ENCODE peak calls at places on chromosomes 1 and 21, in eight cellular contexts. V, J, A, Q, E, M, Y and D are unnamed samples.

GRCh38 chr1:69776555-69776954 is 208.8 kb downstream of the LRRC7 start:
- DNase-seq in Q (no peak), J (no peak), V (no peak), E (no peak), M (no peak), Y (no peak), A (no peak), D (no peak)

GRCh38 chr1:164475834-164476233 is 83.2 kb upstream of the PBX1 start:
- DNase-seq in V (no peak), A (no peak), J (no peak), E (no peak), Q (no peak), M (no peak), Y (no peak), D (no peak)

GRCh38 chr1:152347116-152347728 is 12.6 kb downstream of the FLG2 start:
- DNase-seq in Q (peak), A (peak), Y (no peak), J (peak), V (peak), M (peak), E (peak), D (peak)

GRCh38 chr21:33196956-33197374 is 32.8 kb upstream of the IFNAR2 start:
- DNase-seq in V (peak), A (peak), J (peak), Y (peak), M (peak), Q (peak), E (peak), D (peak)

GRCh38 chr1:36224537-36225297 is 474 bp downstream of the THRAP3 start:
- DNase-seq in Q (peak), V (peak), M (peak), A (peak), J (peak), E (no peak), Y (peak), D (peak)

GRCh38 chr1:184270556-184270955 is 116.3 kb upstream of the C1orf21 start:
- DNase-seq in Q (peak), J (no peak), M (peak), E (no peak), V (peak), Y (no peak), A (no peak), D (no peak)

GRCh38 chr1:85259866-85260345 is 444 bp upstream of the C1orf52 start:
- DNase-seq in Y (no peak), Q (peak), V (no peak), A (peak), J (no peak), M (peak), E (no peak), D (no peak)

GRCh38 chr1:92910081-92910480 is 51.2 kb downstream of the DIPK1A start:
- DNase-seq in Y (no peak), V (no peak), J (no peak), A (no peak), Q (no peak), M (peak), E (no peak), D (peak)

GRCh38 chr1:220529530-220529920 is 1.6 kb downstream of the MARK1 start:
- DNase-seq in E (no peak), Q (no peak), A (no peak), V (no peak), M (no peak), J (no peak), Y (no peak), D (no peak)

GRCh38 chr1:201254625-201255469 is 28.5 kb upstream of the PKP1 start:
- DNase-seq in Q (no peak), A (peak), M (peak), V (peak), Y (peak), E (peak), J (peak), D (peak)

GRCh38 chr1:37477198-37477931 is 3.0 kb downstream of the ZC3H12A start:
- DNase-seq in Q (peak), V (peak), E (peak), M (peak), A (no peak), J (peak), Y (no peak), D (peak)

GRCh38 chr1:3061981-3062615 is 6.9 kb upstream of the PRDM16 start:
- DNase-seq in Y (no peak), Q (no peak), E (no peak), V (no peak), J (no peak), M (peak), A (no peak), D (peak)

GRCh38 chr1:154776339-154776605 is 93.8 kb downstream of the KCNN3 start:
- DNase-seq in Y (no peak), Q (no peak), M (no peak), V (no peak), E (no peak), A (no peak), J (no peak), D (no peak)

GRCh38 chr21:36852864-36853263 is 113.6 kb downstream of the HLCS start:
- DNase-seq in M (no peak), J (no peak), E (no peak), A (no peak), Q (no peak), V (no peak), Y (no peak), D (no peak)

GRCh38 chr1:246798606-246799496 is 74.6 kb downstream of the SCCPDH start:
- DNase-seq in A (no peak), Q (no peak), Y (no peak), V (no peak), J (no peak), E (no peak), M (no peak), D (no peak)

GRCh38 chr21:42724226-42724920 is 71.0 kb downstream of the PDE9A start:
- DNase-seq in J (peak), Q (peak), V (no peak), E (no peak), A (peak), M (peak), Y (no peak), D (peak)

GRCh38 chr1:222095606-222096475 is 354.0 kb upstream of the DUSP10 start:
- DNase-seq in Q (no peak), J (peak), E (peak), V (peak), A (no peak), Y (peak), M (no peak), D (peak)

GRCh38 chr1:205569411-205570172 is 62.2 kb downstream of the ELK4 start:
- DNase-seq in A (no peak), M (no peak), V (peak), Y (no peak), E (no peak), Q (no peak), J (no peak), D (peak)

GRCh38 chr1:44609412-44609767 is 64.9 kb downstream of the TMEM53 start:
- DNase-seq in M (peak), J (peak), A (peak), Y (peak), Q (peak), E (peak), V (peak), D (peak)

GRCh38 chr21:28235169-28235892 is 757.3 kb downstream of the LTN1 start:
- DNase-seq in Y (no peak), A (no peak), M (no peak), E (no peak), J (peak), V (peak), Q (no peak), D (no peak)

GRCh38 chr1:176628775-176629174 is 165.8 kb downstream of the PAPPA2 start:
- DNase-seq in Y (no peak), A (no peak), E (no peak), J (no peak), Q (no peak), V (no peak), M (no peak), D (no peak)

GRCh38 chr1:24292887-24293286 is 26.3 kb upstream of the GRHL3 start:
- DNase-seq in Y (no peak), Q (no peak), J (no peak), A (no peak), E (no peak), M (no peak), V (no peak), D (no peak)

GRCh38 chr21:25496825-25497482 is 110.3 kb downstream of the MRPL39 start:
- DNase-seq in V (no peak), A (peak), M (peak), J (no peak), Y (no peak), Q (peak), E (no peak), D (no peak)

GRCh38 chr1:109116286-109116685 is 2.4 kb downstream of the ELAPOR1 start:
- DNase-seq in M (no peak), J (no peak), A (no peak), E (no peak), V (no peak), Y (no peak), Q (no peak), D (no peak)

GRCh38 chr1:29469457-29469856 is 233.1 kb downstream of the PTPRU start:
- DNase-seq in Y (no peak), A (no peak), E (no peak), M (peak), Q (no peak), V (no peak), J (no peak), D (no peak)

GRCh38 chr1:164591858-164592257 is 32.9 kb downstream of the PBX1 start:
- DNase-seq in J (no peak), A (no peak), M (peak), V (peak), E (no peak), Q (peak), Y (no peak), D (peak)

GRCh38 chr1:151716771-151717631 is at the start of gene CELF3:
- DNase-seq in A (peak), Q (no peak), M (peak), E (no peak), V (peak), J (no peak), Y (peak), D (no peak)

GRCh38 chr21:35559128-35559831 is 501.0 kb downstream of the SETD4 start:
- DNase-seq in V (no peak), E (no peak), J (no peak), Y (no peak), A (peak), Q (peak), M (peak), D (no peak)

GRCh38 chr1:182784556-182785171 is 4.9 kb upstream of the NPL start:
- DNase-seq in M (peak), V (peak), Y (peak), A (peak), Q (peak), J (peak), E (peak), D (peak)

GRCh38 chr1:65581120-65581519 is 160.7 kb downstream of the LEPR start:
- DNase-seq in Q (no peak), M (peak), J (peak), A (peak), E (no peak), V (peak), Y (no peak), D (peak)

GRCh38 chr1:64082459-64082858 is 121.0 kb upstream of the UBE2U start:
- DNase-seq in E (no peak), Y (no peak), M (peak), Q (peak), J (no peak), A (peak), V (no peak), D (no peak)

DNA sequence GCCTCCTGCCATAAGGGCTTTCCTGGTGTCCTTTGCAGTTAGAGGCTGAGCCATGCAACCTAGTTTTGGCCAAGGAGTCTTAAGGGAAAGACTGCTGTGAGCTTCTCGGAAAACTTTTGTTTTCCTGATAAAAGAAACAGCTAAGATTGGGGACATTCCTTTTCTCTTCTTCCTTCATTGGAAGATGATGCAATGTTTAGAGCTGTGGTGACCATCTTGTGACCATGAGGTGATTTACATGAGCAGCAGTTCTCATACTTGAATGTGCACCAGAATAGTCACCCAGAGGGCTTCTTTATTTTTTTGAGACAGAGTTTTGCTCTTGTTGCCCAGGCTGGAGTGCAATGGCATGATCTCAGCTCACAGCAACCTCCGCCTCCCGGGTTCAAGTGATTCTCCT is 20.4 kb upstream of the SMAP2 start:
- DNase-seq in M (no peak), E (no peak), J (no peak), V (no peak), Q (no peak), Y (no peak), A (no peak), D (no peak)
- H2AFZ ChIP-seq in M (no peak), E (peak), J (no peak), V (peak), Q (no peak), Y (no peak), A (no peak), D (no peak)

GRCh38 chr1:193120604-193121166 is 1.1 kb upstream of the CDC73 start:
- DNase-seq in M (no peak), Y (no peak), Q (no peak), E (no peak), A (no peak), V (no peak), J (no peak), D (no peak)
- H3K4me3 ChIP-seq in M (peak), Y (peak), Q (peak), E (peak), A (peak), V (peak), J (no peak), D (peak)

DNA sequence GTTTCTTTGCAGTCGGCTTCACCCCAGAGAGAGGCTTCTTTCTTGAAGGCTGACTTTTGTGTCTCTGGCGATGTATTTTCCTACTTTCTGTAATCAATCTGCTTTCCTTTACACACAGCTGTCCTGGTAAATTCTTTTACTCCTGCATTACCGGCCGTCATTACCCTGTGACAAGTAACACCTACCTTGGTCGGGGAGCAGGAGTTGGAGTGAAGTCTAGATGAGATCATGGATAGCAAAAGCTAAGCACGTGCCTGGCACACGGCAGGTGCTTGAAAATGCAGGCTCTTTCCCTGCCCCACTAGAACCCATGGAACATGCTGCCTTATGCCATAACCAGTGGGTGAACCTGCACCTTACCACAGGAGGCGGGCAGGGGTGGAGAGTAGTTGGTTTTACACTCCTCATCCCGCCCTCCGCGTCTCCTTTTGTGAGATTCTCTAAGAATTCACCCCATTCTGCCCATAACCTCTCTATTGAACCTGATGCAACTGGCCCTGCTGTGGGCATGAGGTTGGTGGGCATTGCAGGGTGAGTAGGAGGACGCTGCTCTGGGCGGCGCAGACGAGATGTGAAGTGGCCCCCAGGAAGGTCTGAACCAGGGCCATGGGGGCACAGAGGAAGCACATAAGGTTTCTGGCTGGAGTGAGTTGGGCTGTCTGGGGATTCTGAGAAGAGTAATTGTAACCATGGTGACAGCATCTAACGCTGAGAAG is 8.7 kb downstream of the PADI1 start:
- DNase-seq in E (no peak), Q (no peak), A (no peak), Y (no peak), V (no peak), M (peak), J (no peak), D (no peak)
- H2AFZ ChIP-seq in E (no peak), Q (peak), A (no peak), Y (peak), V (peak), M (no peak), J (no peak), D (no peak)

GRCh38 chr21:41641821-41642368 is 125.0 kb downstream of the RIPK4 start:
- DNase-seq in A (peak), E (no peak), V (no peak), Y (no peak), Q (peak), J (peak), M (peak), D (peak)
- H3K4me3 ChIP-seq in A (no peak), E (no peak), V (no peak), Y (no peak), Q (no peak), J (no peak), M (peak), D (peak)

GRCh38 chr1:68485431-68486022 is 11.4 kb downstream of the DEPDC1 start:
- DNase-seq in E (no peak), A (no peak), V (no peak), Y (no peak), Q (no peak), M (peak), J (no peak), D (no peak)
- H2AFZ ChIP-seq in E (no peak), A (no peak), V (no peak), Y (no peak), Q (no peak), M (peak), J (no peak), D (no peak)

GRCh38 chr1:192544983-192545393 is 30.6 kb upstream of the RGS1 start:
- DNase-seq in V (peak), Q (peak), J (peak), Y (no peak), M (peak), A (peak), E (no peak), D (peak)

GRCh38 chr1:192543445-192543844 is 32.1 kb upstream of the RGS1 start:
- DNase-seq in M (no peak), Y (no peak), A (no peak), Q (no peak), V (no peak), J (no peak), E (no peak), D (no peak)

GRCh38 chr1:192535916-192536662 is 39.5 kb upstream of the RGS1 start:
- DNase-seq in A (no peak), Q (no peak), Y (no peak), M (no peak), J (no peak), E (no peak), V (no peak), D (no peak)

GRCh38 chr1:192538407-192539311 is 36.9 kb upstream of the RGS1 start:
- DNase-seq in V (no peak), M (peak), A (peak), E (peak), Q (peak), Y (no peak), J (peak), D (no peak)

DNA sequence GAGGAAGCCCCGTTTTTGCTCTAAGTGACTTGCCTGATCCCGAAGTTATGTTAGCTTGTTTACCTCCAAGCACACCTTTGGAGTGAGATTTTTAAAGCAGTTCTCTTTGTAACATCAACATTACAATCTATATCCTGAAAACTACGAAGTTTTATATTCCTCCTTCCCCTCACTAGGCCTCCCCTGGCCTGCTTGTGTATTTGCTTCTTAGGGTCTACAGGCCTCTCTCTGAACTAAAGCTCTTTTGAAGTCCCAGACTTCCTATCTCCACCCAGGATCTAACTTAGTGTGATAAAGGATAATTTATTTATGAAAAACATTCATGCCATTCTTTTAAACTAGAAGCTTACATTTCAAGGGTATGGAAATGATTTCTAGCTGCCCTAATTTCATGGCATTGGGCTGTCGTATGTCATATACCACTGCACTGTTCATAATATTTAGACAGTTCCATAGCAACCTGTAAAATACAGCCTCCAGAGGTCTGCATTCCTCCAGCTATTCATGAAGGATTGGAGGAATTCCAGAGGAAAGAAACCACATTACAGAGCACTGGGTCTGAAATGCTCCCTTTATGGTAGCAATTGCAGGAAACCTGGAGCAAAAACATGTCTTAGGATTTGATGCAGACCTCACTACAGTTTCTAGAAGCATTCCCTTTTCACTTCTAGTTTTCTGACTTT is 36.0 kb upstream of the RGS1 start:
- DNase-seq in V (peak), Y (peak), Q (peak), A (peak), J (peak), M (peak), E (no peak), D (peak)
- H3K4me3 ChIP-seq in V (no peak), Y (no peak), Q (no peak), A (no peak), J (no peak), M (no peak), E (peak), D (no peak)

GRCh38 chr1:41501581-41501980 is 17.1 kb upstream of the EDN2 start:
- DNase-seq in V (no peak), M (no peak), Y (no peak), A (no peak), J (no peak), Q (no peak), E (no peak), D (peak)

GRCh38 chr1:41502912-41503311 is 18.4 kb upstream of the EDN2 start:
- DNase-seq in Q (no peak), E (no peak), J (no peak), M (no peak), V (no peak), Y (no peak), A (no peak), D (no peak)

GRCh38 chr1:41503507-41504125 is 19.1 kb upstream of the EDN2 start:
- DNase-seq in Y (no peak), V (no peak), M (peak), Q (no peak), E (no peak), J (no peak), A (no peak), D (no peak)

GRCh38 chr1:41507152-41507720 is 22.8 kb upstream of the EDN2 start:
- DNase-seq in A (no peak), E (no peak), J (no peak), V (peak), Q (no peak), Y (no peak), M (no peak), D (no peak)

DNA sequence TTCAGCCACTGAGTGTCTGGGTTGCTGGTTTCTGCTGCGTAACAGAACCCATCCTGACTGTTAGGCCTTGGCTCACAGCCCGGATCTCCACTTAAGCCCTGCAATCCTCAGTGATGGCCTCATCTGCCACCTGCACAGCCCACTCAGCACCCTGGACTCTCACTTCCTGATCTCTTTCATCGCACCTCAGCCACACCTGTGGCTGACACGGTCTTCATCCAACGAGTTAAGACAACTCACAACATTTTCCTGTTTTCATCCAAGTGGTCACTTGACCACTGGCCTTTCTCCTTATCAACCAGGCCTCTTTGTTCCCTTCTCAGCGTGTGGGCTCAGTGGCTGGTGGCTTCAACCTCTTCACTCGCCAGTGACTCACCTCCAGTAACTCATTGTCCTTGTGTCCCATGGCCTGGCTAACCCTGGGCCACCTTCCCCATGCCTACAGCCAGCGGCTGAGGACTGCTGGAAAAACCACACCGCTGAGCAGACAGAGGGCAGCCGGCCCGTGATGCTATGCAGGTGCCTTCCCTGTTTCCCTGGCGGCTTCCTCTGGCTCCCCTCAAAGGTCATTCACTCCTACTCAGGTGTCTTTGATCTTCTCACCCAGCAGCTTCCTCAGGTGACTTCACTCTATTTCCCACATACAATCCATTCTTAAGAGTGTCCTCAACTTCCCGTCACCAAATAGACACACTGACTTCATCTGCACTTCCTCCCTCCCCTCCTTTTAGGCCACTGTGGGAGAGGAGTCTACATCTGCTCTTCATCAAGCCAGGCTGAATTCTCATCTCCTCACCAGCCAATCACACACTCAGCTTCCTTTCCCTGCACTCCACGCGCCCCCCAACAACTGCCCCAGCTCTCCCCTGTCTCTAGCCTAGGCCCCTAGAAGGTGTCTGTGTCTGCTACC is 19.9 kb upstream of the EDN2 start:
- DNase-seq in M (peak), A (peak), E (no peak), V (no peak), J (no peak), Y (no peak), Q (peak), D (peak)
- H2AFZ ChIP-seq in M (no peak), A (no peak), E (no peak), V (no peak), J (no peak), Y (no peak), Q (no peak), D (no peak)